ENCODE peak calls at places on chromosomes 12 and 14, in seven cellular contexts. F is mesendoderm, J is neuronal stem cell, K is IMR-90, Y is mesenchymal stem cell, E is trophoblast cell, M is H1. H is an unnamed sample.

GRCh38 chr14:79732911-79733310 is 478.4 kb downstream of the DIO2 start:
- DNase-seq in M (no peak), Y (no peak), K (peak; percentile 51), F (no peak), J (no peak), E (no peak), H (no peak)

GRCh38 chr14:51996148-51996746 is 6.9 kb downstream of the RTRAF start:
- DNase-seq in E (peak; percentile 76), K (peak; percentile 68), M (no peak), F (peak; percentile 39), Y (peak; percentile 64), J (no peak), H (no peak)

GRCh38 chr14:68589447-68590232 is 203.2 kb downstream of the ZFP36L1 start:
- DNase-seq in J (no peak), K (peak; percentile 66), F (no peak), E (peak; percentile 88), Y (peak; percentile 97), M (no peak), H (no peak)

GRCh38 chr12:12811343-12811742 is 1.8 kb upstream of the DDX47 start:
- DNase-seq in F (no peak), M (no peak), J (no peak), Y (no peak), K (no peak), E (no peak), H (no peak)

GRCh38 chr12:52207895-52208294 is 16.1 kb upstream of the KRT80 start:
- DNase-seq in Y (peak; percentile 39), F (no peak), K (peak; percentile 28), E (no peak), M (no peak), J (no peak), H (no peak)

GRCh38 chr12:53179694-53180269 is 740 bp upstream of the ZNF740 start:
- DNase-seq in Y (no peak), J (peak; percentile 15), K (no peak), F (no peak), E (peak; percentile 36), M (no peak), H (no peak)

GRCh38 chr14:68790656-68791077 is 2.2 kb downstream of the ZFP36L1 start:
- DNase-seq in K (no peak), F (peak; percentile 22), Y (no peak), M (no peak), J (no peak), E (peak; percentile 5), H (no peak)

GRCh38 chr12:69331482-69331845 is 16.7 kb upstream of the LYZ start:
- DNase-seq in Y (no peak), K (no peak), M (no peak), J (no peak), E (no peak), F (no peak), H (no peak)

GRCh38 chr14:59677771-59678211 is 101.2 kb upstream of the CCDC175 start:
- DNase-seq in F (no peak), E (peak; percentile 12), M (no peak), Y (peak; percentile 26), J (no peak), K (peak; percentile 20), H (no peak)

GRCh38 chr12:19925881-19926665 is 442.3 kb upstream of the PDE3A start:
- DNase-seq in K (no peak), M (no peak), J (no peak), E (no peak), F (no peak), Y (no peak), H (no peak)

GRCh38 chr14:76080009-76080408 is 71.7 kb upstream of the GPATCH2L start:
- DNase-seq in E (no peak), J (peak; percentile 24), K (no peak), F (no peak), Y (no peak), M (no peak), H (no peak)

GRCh38 chr14:68451676-68452387 is 341.0 kb downstream of the ZFP36L1 start:
- DNase-seq in K (no peak), J (no peak), E (peak; percentile 40), Y (no peak), M (no peak), F (no peak), H (no peak)

GRCh38 chr12:68410018-68410650 is 78.0 kb upstream of the MDM1 start:
- DNase-seq in K (no peak), J (no peak), F (no peak), E (no peak), Y (no peak), M (no peak), H (no peak)

GRCh38 chr12:105352940-105353635 is 22.6 kb downstream of the C12orf75 start:
- DNase-seq in Y (no peak), M (no peak), K (no peak), J (no peak), F (peak; percentile 64), E (no peak), H (no peak)

GRCh38 chr14:105333020-105333490 is 18.5 kb downstream of the PACS2 start:
- DNase-seq in J (no peak), M (no peak), E (no peak), Y (no peak), K (no peak), F (no peak), H (no peak)

GRCh38 chr14:54737132-54737711 is 165.4 kb downstream of the GCH1 start:
- DNase-seq in E (peak; percentile 52), Y (peak; percentile 76), J (no peak), K (peak; percentile 82), M (no peak), F (peak; percentile 9), H (no peak)

GRCh38 chr14:74510955-74511354 is 17.4 kb downstream of the ISCA2 start:
- DNase-seq in Y (peak; percentile 60), E (no peak), J (no peak), M (no peak), K (peak; percentile 81), F (no peak), H (peak; percentile 32)

GRCh38 chr12:117507547-117507946 is 146.1 kb upstream of the NOS1 start:
- DNase-seq in J (no peak), F (no peak), E (no peak), Y (no peak), K (no peak), M (no peak), H (no peak)

GRCh38 chr12:45483571-45483970 is 245.9 kb upstream of the ARID2 start:
- DNase-seq in M (no peak), Y (no peak), E (no peak), F (no peak), K (peak; percentile 3), J (no peak), H (no peak)

GRCh38 chr12:24780969-24781368 is 167.9 kb downstream of the BCAT1 start:
- DNase-seq in F (peak; percentile 23), J (no peak), Y (no peak), E (peak; percentile 3), K (peak; percentile 44), M (no peak), H (no peak)

GRCh38 chr12:31629756-31630732 is 29.4 kb upstream of the ETFBKMT start:
- DNase-seq in E (no peak), K (peak; percentile 55), M (no peak), J (no peak), Y (peak; percentile 63), F (no peak), H (no peak)

GRCh38 chr14:69354383-69355154 is 43.5 kb downstream of the ERH start:
- DNase-seq in K (peak; percentile 5), M (no peak), E (no peak), F (no peak), J (no peak), Y (peak; percentile 41), H (no peak)

GRCh38 chr12:24278832-24279231 is 329.4 kb upstream of the SOX5 start:
- DNase-seq in Y (no peak), M (no peak), K (no peak), J (no peak), F (no peak), E (no peak), H (no peak)

GRCh38 chr12:28640519-28640918 is 450.3 kb downstream of the CCDC91 start:
- DNase-seq in J (no peak), M (no peak), E (no peak), Y (no peak), K (no peak), F (no peak), H (no peak)

GRCh38 chr12:110109037-110109836 is 14.9 kb upstream of the IFT81 start:
- DNase-seq in J (no peak), K (peak; percentile 99), Y (peak; percentile 96), F (peak; percentile 90), E (peak; percentile 49), M (no peak), H (no peak)

GRCh38 chr12:25984759-25985158 is 26.3 kb downstream of the RASSF8 start:
- DNase-seq in K (no peak), E (no peak), M (no peak), J (no peak), Y (no peak), F (no peak), H (no peak)

GRCh38 chr12:25983625-25984024 is 25.1 kb downstream of the RASSF8 start:
- DNase-seq in K (no peak), F (no peak), Y (no peak), J (no peak), M (no peak), E (no peak), H (no peak)

GRCh38 chr12:25988505-25988904 is 30.0 kb downstream of the RASSF8 start:
- DNase-seq in E (no peak), K (no peak), F (peak; percentile 69), J (no peak), M (no peak), Y (no peak), H (no peak)

GRCh38 chr12:25985296-25985992 is 27.0 kb downstream of the RASSF8 start:
- DNase-seq in E (no peak), K (no peak), F (no peak), M (no peak), Y (no peak), J (no peak), H (no peak)

GRCh38 chr12:25986169-25986568 is 27.7 kb downstream of the RASSF8 start:
- DNase-seq in M (no peak), J (no peak), Y (no peak), F (no peak), E (no peak), K (no peak), H (no peak)
- H3K18ac ChIP-seq in M (no peak overlapping the region), J (no peak overlapping the region), Y (no peak overlapping the region), F (no peak overlapping the region), E (no peak overlapping the region), K (no peak overlapping the region), H (no peak overlapping the region)

GRCh38 chr12:49843411-49843810 is 505 bp upstream of the BCDIN3D start:
- DNase-seq in J (no peak), E (no peak), M (no peak), Y (no peak), K (no peak), F (no peak), H (no peak)
- H3K18ac ChIP-seq in J (no peak overlapping the region), E (no peak overlapping the region), M (no peak overlapping the region), Y (no peak overlapping the region), K (no peak overlapping the region), F (no peak overlapping the region), H (no peak overlapping the region)

DNA sequence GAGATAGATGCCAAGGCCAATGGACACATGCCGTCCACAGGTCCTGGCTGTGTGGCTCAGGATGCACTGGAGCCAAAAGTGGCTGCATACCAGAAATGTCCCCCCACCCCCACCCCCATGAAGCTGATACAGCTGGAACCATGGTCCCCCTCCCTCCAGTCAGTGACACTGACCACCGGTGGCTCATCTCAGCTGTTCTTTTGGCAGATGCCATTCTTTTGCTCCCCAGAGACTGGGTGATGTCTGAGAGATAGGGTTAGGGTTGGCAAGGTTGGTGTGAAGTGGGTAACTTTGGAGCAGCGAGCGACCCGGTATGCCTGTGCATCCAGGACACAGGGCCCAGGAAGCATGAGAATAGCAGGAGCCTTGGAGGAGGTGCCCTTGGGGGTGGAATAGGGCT is 285.6 kb downstream of the CACNA1C start:
- DNase-seq in M (no peak), F (no peak), K (no peak), E (no peak), Y (no peak), J (no peak), H (no peak)
- H3K18ac ChIP-seq in M (no peak overlapping the region), F (no peak overlapping the region), K (peak overlapping the region; percentile 51), E (peak overlapping the region; percentile 69), Y (peak overlapping the region; percentile 92), J (no peak overlapping the region), H (no peak overlapping the region)

GRCh38 chr14:99430491-99430890 is 50.2 kb downstream of the SETD3 start:
- DNase-seq in J (no peak), K (no peak), F (peak; percentile 70), M (no peak), Y (peak; percentile 15), E (peak; percentile 25), H (peak; percentile 69)
- H3K18ac ChIP-seq in J (no peak overlapping the region), K (no peak overlapping the region), F (no peak overlapping the region), M (no peak overlapping the region), Y (no peak overlapping the region), E (peak overlapping the region; percentile 62), H (no peak overlapping the region)